ENCODE peak calls at places on chromosomes 16 and 17, in eight cellular contexts. I is HEK293T, M is COR-L47, D is heart left ventricle, N is M059J, L is COLO829, G is mesenchymal stem cell, J is T-helper 17 cell. H is an unnamed sample.

GRCh38 chr17:29933379-29933778 is 3.4 kb upstream of the SSH2 start:
- DNase-seq in N (peak; percentile 49), L (no peak), M (peak; percentile 34), D (no peak), J (no peak), I (peak; percentile 5), G (peak; percentile 35), H (no peak)

GRCh38 chr17:61806081-61806828 is 57.1 kb downstream of the BRIP1 start:
- DNase-seq in M (peak; percentile 60), N (no peak), L (no peak), D (no peak), G (no peak), I (no peak), J (no peak), H (peak; percentile 28)

GRCh38 chr16:84878770-84879169 is 59.0 kb downstream of the CRISPLD2 start:
- DNase-seq in L (no peak), I (no peak), D (no peak), M (no peak), G (no peak), N (no peak), J (no peak), H (no peak)

GRCh38 chr17:78993241-78993956 is 13.7 kb upstream of the LGALS3BP start:
- DNase-seq in G (peak; percentile 54), L (no peak), J (peak; percentile 52), D (peak; percentile 63), M (peak; percentile 36), N (no peak), I (peak; percentile 83), H (peak; percentile 26)

GRCh38 chr17:76501018-76501826 is at the start of gene RHBDF2:
- DNase-seq in D (peak; percentile 92), J (peak; percentile 99), N (peak; percentile 74), M (peak; percentile 69), G (peak; percentile 70), L (peak; percentile 79), I (peak; percentile 97), H (peak; percentile 96)

GRCh38 chr16:67989322-67990017 is 9.2 kb upstream of the DPEP3 start:
- DNase-seq in N (no peak), D (no peak), J (no peak), L (no peak), M (no peak), G (no peak), I (no peak), H (no peak)

GRCh38 chr16:20624205-20624604 is 48.0 kb upstream of the ACSM2B start:
- DNase-seq in L (no peak), I (no peak), N (no peak), G (no peak), M (no peak), D (no peak), J (no peak), H (no peak)

GRCh38 chr16:29680180-29680598 is 1.2 kb downstream of the QPRT start:
- DNase-seq in G (no peak), D (no peak), J (no peak), I (no peak), M (no peak), N (no peak), L (no peak), H (no peak)

GRCh38 chr17:28563475-28563874 is 7.8 kb downstream of the PIGS start:
- DNase-seq in N (peak; percentile 67), M (no peak), I (no peak), J (no peak), D (no peak), L (no peak), G (peak; percentile 70), H (no peak)

GRCh38 chr17:41723801-41724475 is 10.5 kb downstream of the HAP1 start:
- DNase-seq in J (no peak), L (no peak), N (no peak), M (no peak), D (no peak), I (no peak), G (no peak), H (no peak)

GRCh38 chr17:77036841-77037381 is 103.9 kb upstream of the SEC14L1 start:
- DNase-seq in L (peak; percentile 16), G (no peak), M (no peak), D (peak; percentile 40), N (peak; percentile 57), J (no peak), I (no peak), H (no peak)

GRCh38 chr16:57999971-58000705 is at the start of gene ZNF319:
- DNase-seq in M (no peak), I (no peak), D (peak; percentile 46), J (no peak), N (peak; percentile 20), G (no peak), L (no peak), H (peak; percentile 24)

GRCh38 chr16:89710709-89711564 is 9.4 kb upstream of the SPATA2L start:
- DNase-seq in G (no peak), I (no peak), J (no peak), N (no peak), M (no peak), L (no peak), D (no peak), H (no peak)

GRCh38 chr17:77125432-77125901 is 15.3 kb upstream of the SEC14L1 start:
- DNase-seq in M (no peak), G (peak; percentile 83), D (no peak), L (peak; percentile 85), J (no peak), I (no peak), N (peak; percentile 97), H (no peak)

GRCh38 chr16:1559446-1559975 is 26.0 kb downstream of the TMEM204 start:
- DNase-seq in D (no peak), L (no peak), M (no peak), G (no peak), N (no peak), I (no peak), J (no peak), H (no peak)

GRCh38 chr17:8153550-8153956 is 1.3 kb upstream of the PER1 start:
- DNase-seq in M (no peak), L (no peak), N (peak; percentile 96), J (peak; percentile 14), D (peak; percentile 85), I (no peak), G (peak; percentile 98), H (no peak)

GRCh38 chr17:56142325-56142724 is 10.9 kb upstream of the ANKFN1 start:
- DNase-seq in L (no peak), D (no peak), M (no peak), I (no peak), N (peak; percentile 93), G (peak; percentile 10), J (no peak), H (no peak)

GRCh38 chr17:36761203-36761945 is 160.0 kb downstream of the MRM1 start:
- DNase-seq in D (no peak), L (no peak), I (no peak), N (no peak), J (no peak), M (no peak), G (no peak), H (no peak)

GRCh38 chr16:383326-384020 is 1.7 kb upstream of the PGAP6 start:
- DNase-seq in J (no peak), G (peak; percentile 48), D (peak; percentile 27), M (no peak), L (no peak), I (no peak), N (no peak), H (no peak)

GRCh38 chr17:2364132-2365116 is 27.1 kb downstream of the SGSM2 start:
- DNase-seq in G (no peak), N (no peak), D (peak; percentile 76), J (no peak), M (no peak), L (no peak), I (no peak), H (no peak)

GRCh38 chr17:16888413-16889087 is 83.4 kb downstream of the TNFRSF13B start:
- DNase-seq in M (no peak), I (no peak), G (no peak), J (no peak), N (peak; percentile 51), D (no peak), L (no peak), H (no peak)

GRCh38 chr16:30740364-30741251 is 7.6 kb upstream of the PHKG2 start:
- DNase-seq in J (no peak), I (no peak), N (peak; percentile 91), M (no peak), G (peak; percentile 41), L (no peak), D (peak; percentile 91), H (no peak)

GRCh38 chr17:29595943-29596774 is 3.2 kb downstream of the ANKRD13B start:
- DNase-seq in L (no peak), D (peak; percentile 22), J (no peak), I (no peak), M (no peak), G (no peak), N (no peak), H (no peak)

GRCh38 chr17:47254403-47254943 is 846 bp downstream of the ITGB3 start:
- DNase-seq in M (no peak), L (no peak), J (no peak), N (no peak), I (no peak), G (no peak), D (no peak), H (no peak)

GRCh38 chr17:54754560-54754959 is 146.1 kb upstream of the TOM1L1 start:
- DNase-seq in I (peak; percentile 60), G (no peak), N (no peak), L (no peak), J (no peak), M (peak; percentile 4), D (no peak), H (no peak)

GRCh38 chr16:13961099-13961811 is 41.3 kb downstream of the ERCC4 start:
- DNase-seq in M (no peak), J (no peak), D (no peak), G (peak; percentile 44), I (peak; percentile 14), L (no peak), N (peak; percentile 16), H (no peak)

GRCh38 chr16:69100046-69100765 is 5.2 kb upstream of the HAS3 start:
- DNase-seq in N (no peak), L (no peak), M (peak; percentile 52), G (no peak), I (no peak), D (no peak), J (no peak), H (no peak)